ENCODE peak calls at places on chromosomes 4 and X, in six cellular contexts. D is lower lobe of right lung, T is HTR-8/SVneo, K is ureter, I is progenitor cell of endocrine pancreas, B is EL. W is an unnamed sample.

GRCh38 chr4:19700951-19701350 is 550.8 kb upstream of the SLIT2 start:
- DNase-seq in D (no peak), T (no peak), K (no peak), I (no peak), B (peak), W (no peak)

GRCh38 chrX:53859890-53860289 is 173.4 kb upstream of the HUWE1 start:
- DNase-seq in D (no peak), T (no peak), K (no peak), I (no peak), B (no peak), W (no peak)

GRCh38 chrX:74545880-74546279 is 68.5 kb downstream of the RLIM start:
- DNase-seq in D (no peak), T (no peak), K (no peak), I (no peak), B (no peak), W (no peak)

GRCh38 chrX:150372280-150372679 is 9.2 kb downstream of the MAMLD1 start:
- DNase-seq in D (no peak), T (no peak), K (no peak), I (no peak), B (no peak), W (no peak)

GRCh38 chr4:152382057-152382785 is 153.7 kb downstream of the FBXW7 start:
- DNase-seq in D (no peak), T (no peak), K (no peak), I (no peak), B (no peak), W (no peak)

GRCh38 chr4:3178351-3178750 is 70.6 kb upstream of the MSANTD1 start:
- DNase-seq in D (no peak), T (no peak), K (no peak), I (no peak), B (no peak), W (no peak)

GRCh38 chr4:94159790-94160189 is 47.9 kb upstream of the SMARCAD1 start:
- DNase-seq in D (no peak), T (no peak), K (no peak), I (no peak), B (no peak), W (no peak)

GRCh38 chrX:22135994-22136684 is 104.0 kb downstream of the PHEX start:
- DNase-seq in D (no peak), T (peak), K (no peak), I (no peak), B (peak), W (peak)

GRCh38 chr4:8101213-8101781 is 57.3 kb downstream of the ABLIM2 start:
- DNase-seq in D (peak), T (peak), K (no peak), I (no peak), B (peak), W (no peak)

GRCh38 chr4:11232004-11232403 is 196.7 kb downstream of the HS3ST1 start:
- DNase-seq in D (no peak), T (no peak), K (no peak), I (no peak), B (no peak), W (no peak)

GRCh38 chrX:115058276-115058675 is 40.9 kb upstream of the IL13RA2 start:
- DNase-seq in D (no peak), T (peak), K (peak), I (no peak), B (peak), W (no peak)

GRCh38 chrX:9912341-9912740 is 54.8 kb upstream of the CLDN34 start:
- DNase-seq in D (no peak), T (no peak), K (no peak), I (no peak), B (no peak), W (no peak)

GRCh38 chr4:114563536-114564315 is 34.9 kb upstream of the UGT8 start:
- DNase-seq in D (no peak), T (no peak), K (no peak), I (no peak), B (peak), W (no peak)

GRCh38 chrX:25721564-25721963 is 416.6 kb upstream of the MAGEB18 start:
- DNase-seq in D (no peak), T (no peak), K (no peak), I (no peak), B (no peak), W (no peak)

GRCh38 chr4:48093949-48094550 is 40.0 kb downstream of the TXK start:
- DNase-seq in D (no peak), T (peak), K (peak), I (no peak), B (peak), W (no peak)

GRCh38 chr4:56821394-56822263 is at the start of gene SPINK2:
- DNase-seq in D (peak), T (peak), K (peak), I (peak), B (peak), W (peak)

GRCh38 chr4:10180927-10181744 is 64.5 kb upstream of the WDR1 start:
- DNase-seq in D (no peak), T (no peak), K (no peak), I (no peak), B (peak), W (peak)

GRCh38 chr4:33411182-33411581 is 2691.0 kb downstream of the PCDH7 start:
- DNase-seq in D (no peak), T (no peak), K (no peak), I (no peak), B (peak), W (no peak)

GRCh38 chr4:105989411-105990242 is 94.4 kb downstream of the NPNT start:
- DNase-seq in D (no peak), T (no peak), K (no peak), I (no peak), B (no peak), W (no peak)

GRCh38 chr4:13524504-13525243 is 19.6 kb downstream of the NKX3-2 start:
- DNase-seq in D (no peak), T (no peak), K (no peak), I (no peak), B (peak), W (no peak)

GRCh38 chr4:18113710-18114331 is 92.3 kb upstream of the LCORL start:
- DNase-seq in D (no peak), T (no peak), K (no peak), I (no peak), B (no peak), W (no peak)

GRCh38 chr4:186481998-186482790 is 73.2 kb downstream of the MTNR1A start:
- DNase-seq in D (no peak), T (no peak), K (no peak), I (no peak), B (no peak), W (no peak)

GRCh38 chrX:3820170-3820569 is 106.7 kb upstream of the PRKX start:
- DNase-seq in D (no peak), T (peak), K (no peak), I (no peak), B (peak), W (no peak)

GRCh38 chr4:2251073-2251794 is 9.3 kb upstream of the HAUS3 start:
- DNase-seq in D (peak), T (no peak), K (peak), I (no peak), B (no peak), W (no peak)

GRCh38 chrX:118528089-118528753 is 32.6 kb downstream of the DOCK11 start:
- DNase-seq in D (no peak), T (no peak), K (no peak), I (no peak), B (no peak), W (peak)

GRCh38 chr4:150176559-150176958 is 98.3 kb downstream of the DCLK2 start:
- DNase-seq in D (no peak), T (peak), K (no peak), I (no peak), B (peak), W (no peak)

GRCh38 chr4:823761-824460 is 2.0 kb downstream of the CPLX1 start:
- DNase-seq in D (no peak), T (no peak), K (no peak), I (no peak), B (no peak), W (no peak)

GRCh38 chr4:52051615-52052474 is 741 bp downstream of the SPATA18 start:
- DNase-seq in D (peak), T (peak), K (peak), I (peak), B (peak), W (no peak)

GRCh38 chr4:123977623-123978022 is 581.0 kb downstream of the SPRY1 start:
- DNase-seq in D (no peak), T (no peak), K (no peak), I (no peak), B (no peak), W (no peak)

GRCh38 chr4:83013420-83013867 is 2.8 kb upstream of the LIN54 start:
- DNase-seq in D (no peak), T (no peak), K (no peak), I (no peak), B (no peak), W (no peak)

W was measured in immature natural killer cell.